ENCODE peak calls at places on chromosomes 6 and 20, in six cellular contexts. Q is GM20000, V is GM12878, P is heart left ventricle, K is CD14-positive monocyte, B is fibroblast of pulmonary artery. N is an unnamed sample.

GRCh38 chr6:36028088-36028886 is 679 bp downstream of the MAPK14 start:
- DNase-seq in Q (peak), V (no peak), P (peak), K (peak), B (no peak), N (no peak)

GRCh38 chr20:57911512-57912226 is 201.9 kb upstream of the PMEPA1 start:
- DNase-seq in Q (no peak), V (no peak), P (no peak), K (no peak), B (no peak), N (no peak)

GRCh38 chr6:16049178-16049577 is 79.7 kb upstream of the MYLIP start:
- DNase-seq in Q (no peak), V (no peak), P (no peak), K (no peak), B (peak), N (no peak)

GRCh38 chr6:26222587-26222986 is 135.4 kb downstream of the HFE start:
- DNase-seq in Q (no peak), V (no peak), P (no peak), K (no peak), B (no peak), N (no peak)

GRCh38 chr20:53901064-53901463 is 169.3 kb downstream of the BCAS1 start:
- DNase-seq in Q (no peak), V (no peak), P (no peak), K (no peak), B (peak), N (no peak)

GRCh38 chr6:111030008-111031006 is 48.5 kb downstream of the RPF2 start:
- DNase-seq in Q (no peak), V (no peak), P (peak), K (no peak), B (peak), N (no peak)

GRCh38 chr6:159106627-159107241 is 61.9 kb upstream of the TAGAP start:
- DNase-seq in Q (peak), V (peak), P (peak), K (peak), B (peak), N (no peak)

GRCh38 chr6:20932284-20932683 is 398.0 kb downstream of the CDKAL1 start:
- DNase-seq in Q (no peak), V (no peak), P (no peak), K (no peak), B (no peak), N (no peak)

GRCh38 chr6:117346142-117346930 is 79.4 kb downstream of the ROS1 start:
- DNase-seq in Q (peak), V (no peak), P (no peak), K (no peak), B (peak), N (no peak)

GRCh38 chr6:70180904-70181599 is 121.8 kb downstream of the COL9A1 start:
- DNase-seq in Q (no peak), V (no peak), P (no peak), K (no peak), B (no peak), N (no peak)

GRCh38 chr6:34383171-34383631 is 9.3 kb downstream of the NUDT3 start:
- DNase-seq in Q (no peak), V (no peak), P (no peak), K (no peak), B (peak), N (no peak)

GRCh38 chr6:135600086-135600702 is 102.7 kb upstream of the AHI1 start:
- DNase-seq in Q (no peak), V (no peak), P (no peak), K (no peak), B (no peak), N (no peak)

GRCh38 chr20:20699144-20699543 is 13.3 kb downstream of the RALGAPA2 start:
- DNase-seq in Q (no peak), V (no peak), P (no peak), K (no peak), B (no peak), N (no peak)
- TF ChIP-seq CTCF in Q (no peak), V (no peak), P (no peak), K (no peak), B (no peak), N (no peak)

DNA sequence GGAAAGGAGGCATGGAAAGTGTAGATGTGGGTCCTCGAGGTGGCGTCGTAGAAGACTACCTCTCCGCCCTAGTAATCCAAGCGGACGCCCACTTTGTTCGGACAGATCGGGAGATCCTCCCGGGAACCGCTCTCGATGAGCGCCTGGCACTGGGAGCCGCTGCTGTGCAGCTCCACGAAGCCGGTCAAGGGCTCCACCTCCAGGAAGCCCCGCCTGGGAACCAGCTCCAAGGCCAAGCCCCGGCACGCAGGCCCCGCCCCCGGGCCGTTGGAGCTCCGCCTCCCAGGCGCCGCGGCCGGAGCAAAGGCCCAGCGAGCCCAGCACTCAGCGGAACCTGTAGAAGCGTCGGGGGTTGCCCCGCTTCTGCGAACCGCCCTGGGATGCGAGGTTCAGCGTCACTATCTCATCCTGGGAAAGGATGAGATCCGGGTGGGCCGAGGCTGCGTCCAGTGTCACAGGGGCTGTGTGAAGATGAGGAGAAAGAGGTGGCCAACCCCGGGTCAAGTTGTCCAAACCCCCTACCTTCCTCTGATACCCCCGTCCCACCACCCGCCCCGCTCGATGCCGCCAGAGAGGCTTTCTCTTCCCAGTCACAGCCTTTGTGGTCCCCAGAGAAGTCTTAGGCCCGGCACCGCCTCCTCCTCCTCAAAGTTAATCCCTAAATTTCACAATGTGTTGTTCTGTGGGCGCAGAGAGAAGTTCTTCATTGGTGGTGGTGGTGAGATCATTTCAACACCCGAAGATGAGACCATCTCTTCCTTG is 10.8 kb downstream of the TRIM31 start:
- DNase-seq in Q (peak), V (no peak), P (peak), K (peak), B (peak), N (peak)
- TF ChIP-seq CTCF in Q (no peak), V (no peak), P (no peak), K (no peak), B (peak), N (no peak)

DNA sequence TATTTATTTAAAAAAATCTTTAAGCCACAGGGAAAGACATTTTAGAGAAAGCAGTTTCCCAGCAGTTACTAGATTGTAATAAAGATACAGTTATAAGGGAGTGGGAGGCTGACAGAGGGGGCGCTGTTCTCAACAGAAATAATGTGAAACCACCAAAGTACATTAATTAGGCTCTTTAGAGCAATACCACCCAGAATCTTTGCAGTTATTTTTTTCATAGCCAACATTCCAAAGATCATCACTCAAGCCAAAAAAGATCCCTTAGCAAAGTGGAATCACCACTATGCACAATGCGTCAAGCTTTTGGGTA is 331.3 kb upstream of the DEFB112 start:
- DNase-seq in Q (no peak), V (no peak), P (no peak), K (no peak), B (no peak), N (no peak)
- TF ChIP-seq CTCF in Q (no peak), V (no peak), P (no peak), K (no peak), B (no peak), N (no peak)

GRCh38 chr20:46549188-46549967 is 1.1 kb downstream of the OCSTAMP start:
- DNase-seq in Q (no peak), V (no peak), P (no peak), K (no peak), B (no peak), N (no peak)
- TF ChIP-seq CTCF in Q (no peak), V (peak), P (no peak), K (no peak), B (no peak), N (no peak)

GRCh38 chr6:14128017-14128416 is 10.4 kb downstream of the CD83 start:
- DNase-seq in Q (no peak), V (no peak), P (no peak), K (no peak), B (no peak), N (no peak)
- TF ChIP-seq CTCF in Q (no peak), V (no peak), P (no peak), K (no peak), B (no peak), N (no peak)

N was measured in D721Med.